ENCODE peak calls at places on chromosomes 6 and 20, in four cellular contexts. M, W, Q and P are unnamed samples.

GRCh38 chr20:36066777-36067176 is 87.8 kb upstream of the EPB41L1 start:
- DNase-seq in M (peak; percentile 62), W (no peak), Q (no peak), P (no peak)

GRCh38 chr6:84263557-84263956 is 36.1 kb upstream of the CEP162 start:
- DNase-seq in M (no peak), W (no peak), Q (no peak), P (no peak)

GRCh38 chr6:28657756-28658465 is 132.2 kb downstream of the GPX5 start:
- DNase-seq in M (peak; percentile 69), W (peak; percentile 58), Q (no peak), P (no peak)

GRCh38 chr6:119148102-119148824 is 69.8 kb upstream of the FAM184A start:
- DNase-seq in M (peak; percentile 62), W (peak; percentile 83), Q (peak; percentile 70), P (no peak)

GRCh38 chr20:37075932-37076685 is 19.7 kb downstream of the RBL1 start:
- DNase-seq in M (no peak), W (peak; percentile 14), Q (no peak), P (no peak)

GRCh38 chr20:52150440-52151258 is 40.9 kb downstream of the ZFP64 start:
- DNase-seq in M (peak; percentile 9), W (peak; percentile 42), Q (peak; percentile 5), P (no peak)

GRCh38 chr6:112227411-112227810 is 27.0 kb downstream of the LAMA4 start:
- DNase-seq in M (no peak), W (no peak), Q (no peak), P (no peak)

GRCh38 chr20:25246182-25246943 is 1.5 kb upstream of the PYGB start:
- DNase-seq in M (no peak), W (no peak), Q (no peak), P (no peak)

GRCh38 chr6:107712523-107713213 is 111.4 kb downstream of the SCML4 start:
- DNase-seq in M (no peak), W (peak; percentile 23), Q (no peak), P (no peak)

GRCh38 chr6:125759959-125760457 is 10.6 kb downstream of the HEY2 start:
- DNase-seq in M (no peak), W (no peak), Q (no peak), P (no peak)

GRCh38 chr6:32967151-32968091 is 973 bp upstream of the BRD2 start:
- DNase-seq in M (peak; percentile 52), W (peak; percentile 44), Q (no peak), P (no peak)

GRCh38 chr6:105611606-105612005 is 208.7 kb upstream of the PREP start:
- DNase-seq in M (no peak), W (no peak), Q (no peak), P (no peak)

GRCh38 chr20:57087102-57087501 is 179.3 kb downstream of the BMP7 start:
- DNase-seq in M (no peak), W (no peak), Q (no peak), P (no peak)

GRCh38 chr6:170344631-170345576 is 38.3 kb downstream of the FAM120B start:
- DNase-seq in M (no peak), W (peak; percentile 35), Q (no peak), P (no peak)

GRCh38 chr20:53840462-53841000 is 229.9 kb downstream of the BCAS1 start:
- DNase-seq in M (no peak), W (no peak), Q (no peak), P (no peak)

GRCh38 chr20:17958326-17959256 is 10.0 kb downstream of the SNX5 start:
- DNase-seq in M (no peak), W (peak; percentile 27), Q (no peak), P (no peak)
- TF ChIP-seq CTCF in M (peak; percentile 21), W (peak; percentile 36), Q (peak; percentile 24), P (peak; percentile 20)

GRCh38 chr20:3223937-3224680 is 14.8 kb downstream of the ITPA start:
- DNase-seq in M (no peak), W (no peak), Q (no peak), P (no peak)

GRCh38 chr20:3226864-3227263 is 12.1 kb downstream of the SLC4A11 start:
- DNase-seq in M (no peak), W (no peak), Q (no peak), P (no peak)

GRCh38 chr20:3226093-3226492 is 12.9 kb downstream of the SLC4A11 start:
- DNase-seq in M (no peak), W (no peak), Q (no peak), P (no peak)

GRCh38 chr20:3222635-3223600 is 13.6 kb downstream of the ITPA start:
- DNase-seq in M (peak; percentile 47), W (no peak), Q (no peak), P (no peak)

GRCh38 chr20:3224681-3225421 is 14.1 kb downstream of the SLC4A11 start:
- DNase-seq in M (no peak), W (no peak), Q (no peak), P (no peak)
- TF ChIP-seq CTCF in M (no peak), W (no peak), Q (no peak), P (no peak)

DNA sequence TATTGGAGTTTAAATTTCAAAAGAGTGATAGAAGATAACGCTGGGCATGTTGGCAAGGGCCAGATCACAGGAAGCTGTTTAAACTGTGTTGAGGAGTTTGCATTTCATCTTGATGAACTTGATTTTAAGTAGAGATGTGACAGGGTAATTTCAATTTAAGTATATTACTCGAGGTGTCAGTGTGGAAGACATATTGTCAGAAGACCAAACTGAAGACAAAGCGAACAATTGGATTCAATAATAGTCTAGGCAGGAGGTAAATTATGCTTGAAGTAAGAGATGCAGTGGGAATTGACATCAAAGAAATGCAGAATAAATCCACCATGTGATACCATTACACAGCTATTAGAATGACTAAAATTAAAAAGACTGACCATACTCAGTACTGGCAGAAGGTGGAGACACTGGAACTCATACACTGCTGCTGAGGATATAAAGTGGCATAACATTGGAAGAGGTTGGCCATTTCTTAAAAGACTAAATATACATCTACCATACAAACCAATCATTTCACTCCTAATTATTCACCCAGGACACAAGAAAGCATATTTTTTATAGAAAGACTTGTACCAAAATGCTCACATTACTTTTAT is 240.8 kb downstream of the ARHGAP18 start:
- DNase-seq in M (no peak), W (no peak), Q (no peak), P (no peak)
- TF ChIP-seq CTCF in M (no peak), W (peak; percentile 18), Q (no peak), P (no peak)

DNA sequence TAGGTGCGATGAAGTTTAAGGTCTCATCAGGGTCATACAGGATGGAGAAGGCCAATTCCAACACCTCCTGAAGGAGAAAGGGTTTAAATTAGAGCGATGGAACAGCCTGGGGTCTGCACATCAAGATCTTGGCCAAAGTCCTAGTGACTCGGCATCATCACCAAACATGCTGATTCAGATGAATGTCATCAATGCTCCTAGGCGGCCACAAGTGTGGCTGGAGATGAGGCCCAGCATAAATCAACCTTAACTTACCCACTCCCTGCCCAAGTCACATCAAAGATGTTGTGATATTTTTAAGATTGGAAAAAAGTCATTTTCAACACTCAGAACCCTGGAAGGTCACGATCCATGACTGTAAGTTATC is 37.5 kb downstream of the ELMO2 start:
- DNase-seq in M (no peak), W (no peak), Q (no peak), P (no peak)
- TF ChIP-seq CTCF in M (no peak), W (no peak), Q (no peak), P (no peak)

DNA sequence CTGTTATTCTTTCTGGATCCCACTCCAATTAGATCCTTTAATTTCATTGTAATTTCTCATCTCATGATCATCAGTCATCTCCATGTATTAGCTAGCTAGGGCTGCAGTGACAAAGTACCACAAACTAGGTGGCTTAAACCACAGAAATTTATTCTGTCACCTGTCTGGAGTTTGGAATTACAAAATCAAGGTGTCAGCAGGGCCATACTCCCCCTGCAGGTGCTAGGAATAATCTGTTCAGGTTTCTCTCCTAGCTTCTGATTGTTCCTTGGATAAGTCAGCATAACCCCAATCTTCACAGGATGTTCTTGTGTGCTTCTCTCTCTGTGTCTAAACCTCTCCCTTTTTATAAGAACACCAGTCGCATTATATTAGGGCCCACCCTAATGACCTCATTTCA is 40.4 kb downstream of the BEND6 start:
- DNase-seq in M (no peak), W (no peak), Q (no peak), P (no peak)
- TF ChIP-seq CTCF in M (no peak), W (no peak), Q (no peak), P (no peak)

DNA sequence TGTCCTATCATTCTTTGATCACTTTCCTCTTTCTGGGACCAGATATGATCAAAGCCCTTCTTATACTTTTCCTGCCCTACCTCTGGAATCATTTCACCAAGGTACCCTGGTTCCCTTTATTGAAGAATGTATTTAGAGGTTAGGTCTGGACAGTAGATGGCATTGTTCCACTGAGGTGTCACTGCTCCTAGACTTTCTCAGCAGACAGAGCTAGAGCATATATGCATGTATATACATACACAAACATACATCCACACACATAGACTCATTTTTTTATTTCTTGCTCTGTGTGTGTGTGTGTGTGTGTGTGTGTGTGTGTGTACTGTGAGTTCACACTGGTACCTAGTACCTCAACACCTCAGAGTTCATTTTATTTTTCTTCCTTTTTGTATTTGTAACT is 40.9 kb downstream of the PTPRA start:
- DNase-seq in M (no peak), W (no peak), Q (no peak), P (no peak)
- TF ChIP-seq CTCF in M (no peak), W (no peak), Q (no peak), P (no peak)

GRCh38 chr6:158793432-158793831 is 25.7 kb downstream of the EZR start:
- DNase-seq in M (no peak), W (peak; percentile 65), Q (no peak), P (no peak)
- TF ChIP-seq CTCF in M (peak; percentile 40), W (peak; percentile 66), Q (peak; percentile 49), P (peak; percentile 17)

GRCh38 chr6:31922942-31923341 is 4.6 kb upstream of the C2 start:
- DNase-seq in M (peak; percentile 49), W (no peak), Q (no peak), P (no peak)

GRCh38 chr6:31930962-31931361 is 3.4 kb downstream of the C2 start:
- DNase-seq in M (no peak), W (no peak), Q (no peak), P (no peak)

GRCh38 chr6:31927242-31927867 is at the start of gene C2:
- DNase-seq in M (no peak), W (no peak), Q (no peak), P (no peak)

GRCh38 chr6:31928672-31928939 is 1.1 kb downstream of the C2 start:
- DNase-seq in M (no peak), W (no peak), Q (no peak), P (no peak)

GRCh38 chr6:31927868-31928671 is 553 bp downstream of the C2 start:
- DNase-seq in M (no peak), W (no peak), Q (no peak), P (no peak)
- TF ChIP-seq CTCF in M (no peak), W (no peak), Q (no peak), P (no peak)

DNA sequence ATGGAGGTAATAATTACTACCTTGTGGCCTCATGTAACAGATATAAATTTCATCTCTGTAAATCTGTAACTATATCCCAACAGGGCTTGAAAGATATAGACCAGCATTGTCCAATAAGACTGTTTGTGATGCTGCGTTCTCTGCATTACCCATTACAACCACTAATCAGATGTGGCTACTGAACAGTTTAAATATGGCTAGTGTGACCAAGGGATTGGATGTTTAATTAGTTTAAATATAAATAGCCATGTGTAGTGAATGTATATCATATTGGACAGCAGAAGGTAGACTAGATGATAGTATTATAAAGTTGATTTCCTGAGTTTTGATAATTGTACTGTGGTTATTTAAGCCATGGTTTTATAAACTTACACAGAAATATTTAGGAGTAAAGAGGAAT is 27.8 kb upstream of the JAG1 start:
- DNase-seq in M (no peak), W (no peak), Q (no peak), P (no peak)
- TF ChIP-seq CTCF in M (no peak), W (no peak), Q (no peak), P (no peak)